ENCODE peak calls at places on chromosomes 12 and 14, in four cellular contexts. W is HepG2, L is H1, P is GM12878. M is an unnamed sample.

GRCh38 chr14:100037351-100037750 is 27.9 kb upstream of the EVL start:
- DNase-seq in W (no peak), L (no peak), P (no peak), M (no peak)

GRCh38 chr12:54262403-54262925 is 17.5 kb downstream of the CBX5 start:
- DNase-seq in W (no peak), L (no peak), P (no peak), M (no peak)

GRCh38 chr14:102530828-102531478 is 21.4 kb upstream of the ANKRD9 start:
- DNase-seq in W (no peak), L (no peak), P (no peak), M (no peak)

GRCh38 chr12:532908-533565 is 73.3 kb downstream of the B4GALNT3 start:
- DNase-seq in W (no peak), L (no peak), P (no peak), M (no peak)

GRCh38 chr12:42539696-42540095 is 49.9 kb downstream of the PRICKLE1 start:
- DNase-seq in W (no peak), L (no peak), P (no peak), M (no peak)

GRCh38 chr12:68932701-68933563 is at the start of gene CPM:
- DNase-seq in W (no peak), L (peak), P (no peak), M (peak)

GRCh38 chr12:116423053-116423452 is 136.1 kb upstream of the MAP1LC3B2 start:
- DNase-seq in W (no peak), L (no peak), P (no peak), M (no peak)

GRCh38 chr12:55972906-55973597 is 826 bp upstream of the RAB5B start:
- DNase-seq in W (no peak), L (no peak), P (no peak), M (no peak)

GRCh38 chr12:7131502-7131866 is 1.3 kb downstream of the CLSTN3 start:
- DNase-seq in W (no peak), L (no peak), P (no peak), M (no peak)

GRCh38 chr12:91704446-91704845 is 441.2 kb downstream of the BTG1 start:
- DNase-seq in W (no peak), L (no peak), P (no peak), M (no peak)

GRCh38 chr14:94648801-94649200 is 36.6 kb downstream of the SERPINA3 start:
- DNase-seq in W (no peak), L (no peak), P (no peak), M (no peak)

GRCh38 chr12:90335561-90335960 is 619.4 kb downstream of the CCER1 start:
- DNase-seq in W (no peak), L (no peak), P (no peak), M (no peak)

GRCh38 chr14:103317251-103317650 is 16.8 kb upstream of the EIF5 start:
- DNase-seq in W (no peak), L (no peak), P (no peak), M (no peak)

GRCh38 chr14:23052182-23052623 is 5.1 kb downstream of the CDH24 start:
- DNase-seq in W (peak), L (peak), P (no peak), M (peak)

GRCh38 chr14:106843951-106844483 is 1317.6 kb downstream of the TMEM121 start:
- DNase-seq in W (no peak), L (no peak), P (no peak), M (no peak)

GRCh38 chr14:75046899-75047298 is 4.4 kb downstream of the MLH3 start:
- DNase-seq in W (no peak), L (no peak), P (no peak), M (no peak)

GRCh38 chr14:24274101-24274543 is 2.7 kb upstream of the RABGGTA start:
- DNase-seq in W (no peak), L (no peak), P (peak), M (no peak)

GRCh38 chr14:88195676-88196075 is 127.4 kb downstream of the KCNK10 start:
- DNase-seq in W (no peak), L (peak), P (no peak), M (peak)

GRCh38 chr12:112664569-112664968 is 127.0 kb upstream of the RPH3A start:
- DNase-seq in W (no peak), L (peak), P (no peak), M (peak)

GRCh38 chr14:52012635-52013034 is 23.3 kb downstream of the RTRAF start:
- DNase-seq in W (no peak), L (no peak), P (no peak), M (no peak)

GRCh38 chr14:42424501-42424900 is 817.8 kb downstream of the LRFN5 start:
- DNase-seq in W (no peak), L (no peak), P (no peak), M (no peak)

GRCh38 chr12:104952816-104953215 is 5.3 kb downstream of the SLC41A2 start:
- DNase-seq in W (no peak), L (no peak), P (no peak), M (no peak)

GRCh38 chr14:49017451-49017850 is 568.7 kb downstream of the RPS29 start:
- DNase-seq in W (no peak), L (no peak), P (no peak), M (no peak)

GRCh38 chr12:64083285-64084210 is 138.5 kb downstream of the KICS2 start:
- DNase-seq in W (no peak), L (no peak), P (no peak), M (no peak)

GRCh38 chr12:109961612-109962011 is 34.6 kb downstream of the GIT2 start:
- DNase-seq in W (no peak), L (no peak), P (no peak), M (no peak)

GRCh38 chr14:67514203-67514607 is 18.9 kb upstream of the PLEKHH1 start:
- DNase-seq in W (no peak), L (no peak), P (no peak), M (no peak)

GRCh38 chr12:25151476-25151875 is 43.5 kb downstream of the DNAI7 start:
- DNase-seq in W (no peak), L (no peak), P (no peak), M (no peak)

GRCh38 chr12:31000751-31001150 is 72.9 kb upstream of the DDX11 start:
- DNase-seq in W (no peak), L (no peak), P (no peak), M (no peak)

GRCh38 chr14:77615231-77616132 is 955 bp downstream of the SPTLC2 start:
- DNase-seq in W (no peak), L (no peak), P (no peak), M (no peak)

GRCh38 chr14:70567791-70568190 is 32.7 kb downstream of the MED6 start:
- DNase-seq in W (peak), L (peak), P (no peak), M (peak)

GRCh38 chr12:70646850-70647249 is 9.6 kb upstream of the PTPRB start:
- DNase-seq in W (no peak), L (no peak), P (no peak), M (no peak)

GRCh38 chr14:32329690-32330290 is 692 bp downstream of the AKAP6 start:
- DNase-seq in W (no peak), L (no peak), P (no peak), M (no peak)

GRCh38 chr14:32330356-32331226 is 1.5 kb downstream of the AKAP6 start:
- DNase-seq in W (no peak), L (no peak), P (no peak), M (no peak)

GRCh38 chr14:32332415-32333116 is 3.5 kb downstream of the AKAP6 start:
- DNase-seq in W (no peak), L (no peak), P (no peak), M (no peak)

GRCh38 chr14:32329146-32329545 is at the start of gene AKAP6:
- DNase-seq in W (no peak), L (no peak), P (no peak), M (no peak)

GRCh38 chr14:32331227-32331597 is 2.1 kb downstream of the AKAP6 start:
- DNase-seq in W (no peak), L (no peak), P (no peak), M (no peak)
- TF ChIP-seq ATF2 in W (no peak), L (no peak), P (no peak), M (no peak)

DNA sequence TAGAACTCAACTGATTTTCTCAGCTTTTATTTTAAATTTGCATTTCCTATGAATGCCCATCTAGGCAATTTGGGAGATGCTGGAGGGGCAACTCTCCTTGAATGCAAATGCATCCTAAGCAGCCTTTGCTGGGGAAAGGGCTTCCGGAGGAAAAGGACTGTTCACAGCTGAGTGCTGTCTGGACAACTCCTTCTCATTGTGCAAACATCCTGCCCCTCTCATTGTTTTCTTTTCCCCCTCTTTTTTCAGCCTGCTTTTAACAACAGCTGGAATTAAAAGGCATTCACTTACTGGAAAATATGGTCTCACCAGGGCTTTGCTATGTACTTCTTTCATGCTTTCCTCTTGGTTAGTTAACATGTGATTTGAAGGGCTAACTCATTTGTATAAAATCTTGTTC is 397.8 kb downstream of the FUT8 start:
- DNase-seq in W (no peak), L (no peak), P (no peak), M (no peak)
- TF ChIP-seq ATF2 in W (no peak), L (no peak), P (no peak), M (no peak)

DNA sequence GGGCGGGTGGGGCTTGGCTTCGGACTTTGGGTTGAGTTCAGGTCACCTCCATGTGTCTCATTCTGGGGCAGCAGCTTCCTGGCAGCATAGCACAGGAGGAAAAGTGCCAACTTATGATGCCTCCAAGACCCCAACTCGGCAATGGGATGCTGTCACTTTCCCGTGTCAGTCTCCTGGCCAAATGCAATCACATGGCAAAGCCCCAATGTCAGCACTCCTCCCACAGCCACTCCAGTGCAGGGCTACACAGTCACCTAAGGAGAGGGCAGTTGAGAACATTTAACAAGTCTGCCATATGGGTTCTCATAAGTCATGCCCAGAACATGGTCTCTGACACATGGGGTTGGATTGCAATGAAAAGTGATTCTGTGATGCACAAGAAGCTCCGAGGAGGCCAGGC is 26.7 kb downstream of the ELK3 start:
- DNase-seq in W (no peak), L (no peak), P (no peak), M (no peak)
- TF ChIP-seq ATF2 in W (no peak), L (no peak), P (no peak), M (no peak)

DNA sequence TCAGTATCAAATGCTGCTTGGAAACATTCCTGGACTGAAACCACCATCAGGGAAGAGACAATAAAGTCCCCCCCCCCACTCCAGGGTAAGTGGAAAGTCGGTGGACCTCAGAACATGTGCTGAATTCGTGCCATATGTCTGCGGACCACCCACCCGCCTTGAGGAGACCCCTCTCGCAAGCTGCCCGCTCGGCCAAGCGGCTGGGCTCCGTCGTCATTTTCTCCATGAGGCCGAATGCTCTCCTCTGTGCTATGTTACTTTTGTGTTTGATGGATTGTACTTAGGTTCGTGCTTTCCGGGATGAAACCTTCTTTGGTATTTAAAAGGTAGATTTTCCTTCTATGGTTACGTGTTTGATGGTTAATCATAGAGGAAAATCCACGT is 136.2 kb upstream of the RTL1 start:
- DNase-seq in W (no peak), L (no peak), P (no peak), M (no peak)
- TF ChIP-seq ATF2 in W (no peak), L (no peak), P (no peak), M (no peak)

DNA sequence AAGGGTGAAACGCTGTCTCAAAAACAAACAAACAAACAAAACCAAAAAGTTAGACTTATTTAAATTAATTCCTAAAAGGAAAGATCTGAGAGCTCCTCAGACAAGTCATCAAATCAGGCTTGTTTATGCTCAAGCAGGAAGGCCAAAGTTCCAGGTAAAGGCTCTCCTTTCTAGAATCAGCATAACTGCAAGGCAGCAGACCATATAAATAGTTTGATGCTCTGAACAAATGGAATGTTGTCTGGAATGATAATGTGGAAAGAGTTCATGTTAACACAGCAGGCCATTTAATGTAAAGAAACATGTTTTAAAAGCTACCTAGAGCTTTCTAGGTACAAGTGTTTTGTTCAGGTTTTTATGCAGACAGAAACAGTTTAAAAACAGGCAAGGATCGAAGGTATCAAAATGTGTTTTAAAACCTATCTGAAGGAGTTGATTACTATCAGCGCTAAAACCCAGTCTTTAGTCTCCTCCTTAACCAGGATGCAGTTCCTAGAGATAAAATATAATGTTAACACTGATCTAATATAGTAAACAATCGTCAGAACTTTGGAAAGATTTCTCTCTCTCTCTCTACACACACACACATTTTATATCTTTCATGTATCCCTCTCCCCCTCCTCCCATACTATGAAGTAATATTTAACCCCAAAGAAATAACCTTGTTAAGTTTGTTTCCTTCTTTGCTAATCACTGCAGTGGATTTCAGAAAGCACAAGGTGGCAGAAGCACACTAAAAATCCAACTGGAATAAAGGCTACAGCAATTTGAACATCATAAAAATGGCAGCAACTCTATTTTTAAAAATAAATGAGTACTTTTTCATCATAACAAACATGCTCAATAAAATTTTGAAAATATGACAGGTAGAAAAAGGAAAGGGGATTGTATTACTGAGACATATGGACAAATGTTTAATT is 135.5 kb downstream of the PAWR start:
- DNase-seq in W (peak), L (no peak), P (no peak), M (no peak)
- TF ChIP-seq ATF2 in W (no peak), L (no peak), P (no peak), M (no peak)

GRCh38 chr12:50734409-50735263 is 29.3 kb upstream of the ATF1 start:
- DNase-seq in W (peak), L (peak), P (no peak), M (peak)
- TF ChIP-seq ATF2 in W (no peak), L (no peak), P (no peak), M (no peak)

GRCh38 chr12:88790231-88790630 is 210.0 kb upstream of the KITLG start:
- DNase-seq in W (no peak), L (no peak), P (no peak), M (no peak)

GRCh38 chr12:88793091-88793490 is 212.8 kb upstream of the KITLG start:
- DNase-seq in W (no peak), L (no peak), P (no peak), M (no peak)
- TF ChIP-seq ATF2 in W (no peak), L (no peak), P (no peak), M (no peak)

M was measured in WTC11.